ENCODE peak calls at places on chromosomes 3 and 15, in five cellular contexts. X is mammary epithelial cell, N is transverse colon, D is foreskin keratinocyte, P is psoas muscle. W is an unnamed sample.

GRCh38 chr3:39202094-39202493 is 9.7 kb upstream of the XIRP1 start:
- DNase-seq in X (no peak), N (no peak), D (no peak), P (no peak), W (no peak)

GRCh38 chr15:80906159-80906775 is 83.4 kb downstream of the MESD start:
- DNase-seq in X (no peak), N (no peak), D (no peak), P (peak; percentile 47), W (no peak)

GRCh38 chr15:79897701-79898113 is 893 bp upstream of the MTHFS start:
- DNase-seq in X (no peak), N (no peak), D (no peak), P (no peak), W (no peak)

GRCh38 chr15:85704720-85705119 is 90.0 kb downstream of the KLHL25 start:
- DNase-seq in X (no peak), N (no peak), D (no peak), P (no peak), W (no peak)

GRCh38 chr3:146148468-146148931 is 12.5 kb downstream of the PLOD2 start:
- DNase-seq in X (no peak), N (no peak), D (no peak), P (no peak), W (no peak)

GRCh38 chr3:157300091-157300490 is 136.6 kb upstream of the PTX3 start:
- DNase-seq in X (no peak), N (no peak), D (no peak), P (no peak), W (no peak)

GRCh38 chr3:167913218-167913902 is 177.8 kb downstream of the SERPINI1 start:
- DNase-seq in X (peak; percentile 12), N (no peak), D (peak; percentile 6), P (no peak), W (no peak)

GRCh38 chr3:59424268-59425010 is 374.6 kb upstream of the CFAP20DC start:
- DNase-seq in X (peak; percentile 92), N (no peak), D (peak; percentile 82), P (no peak), W (no peak)

GRCh38 chr3:20340324-20340928 is 154.4 kb upstream of the SGO1 start:
- DNase-seq in X (peak; percentile 56), N (peak; percentile 51), D (peak; percentile 18), P (peak; percentile 26), W (peak; percentile 7)

GRCh38 chr3:55630280-55630920 is 143.3 kb upstream of the WNT5A start:
- DNase-seq in X (no peak), N (peak; percentile 61), D (no peak), P (no peak), W (no peak)

GRCh38 chr3:48468329-48468731 is 21.8 kb downstream of the ATRIP start:
- DNase-seq in X (no peak), N (peak; percentile 66), D (no peak), P (no peak), W (no peak)

GRCh38 chr3:77147836-77148578 is 108.1 kb downstream of the ROBO2 start:
- DNase-seq in X (no peak), N (no peak), D (peak; percentile 8), P (no peak), W (no peak)

GRCh38 chr15:51580385-51580784 is 42.2 kb downstream of the DMXL2 start:
- DNase-seq in X (no peak), N (no peak), D (no peak), P (no peak), W (no peak)

GRCh38 chr3:122947621-122948202 is 79.9 kb downstream of the SEMA5B start:
- DNase-seq in X (no peak), N (no peak), D (no peak), P (no peak), W (no peak)

GRCh38 chr15:81189583-81190283 is 6.9 kb upstream of the IL16 start:
- DNase-seq in X (peak; percentile 63), N (peak; percentile 14), D (peak; percentile 10), P (peak; percentile 85), W (no peak)

GRCh38 chr15:69341356-69341755 is 42.6 kb downstream of the PAQR5 start:
- DNase-seq in X (peak; percentile 70), N (no peak), D (peak; percentile 53), P (no peak), W (no peak)

GRCh38 chr3:109081746-109082510 is 36.0 kb downstream of the MORC1 start:
- DNase-seq in X (peak; percentile 75), N (peak; percentile 14), D (peak; percentile 19), P (no peak), W (no peak)

GRCh38 chr3:183278479-183279088 is 25.5 kb downstream of the B3GNT5 start:
- DNase-seq in X (peak; percentile 89), N (no peak), D (no peak), P (no peak), W (no peak)

GRCh38 chr3:37639922-37640321 is 221.8 kb upstream of the CTDSPL start:
- DNase-seq in X (no peak), N (no peak), D (no peak), P (no peak), W (no peak)

GRCh38 chr3:39972508-39972907 is 163.1 kb downstream of the MYRIP start:
- DNase-seq in X (no peak), N (no peak), D (no peak), P (no peak), W (no peak)

GRCh38 chr3:182214406-182214805 is 502.7 kb downstream of the SOX2 start:
- DNase-seq in X (no peak), N (no peak), D (no peak), P (peak; percentile 12), W (no peak)

GRCh38 chr3:98733055-98733777 is 29.9 kb upstream of the ST3GAL6 start:
- DNase-seq in X (peak; percentile 28), N (peak; percentile 13), D (no peak), P (peak; percentile 32), W (no peak)

GRCh38 chr15:46304320-46304719 is 669.5 kb downstream of the SQOR start:
- DNase-seq in X (no peak), N (no peak), D (no peak), P (no peak), W (no peak)

GRCh38 chr3:138186216-138186615 is 885 bp upstream of the ARMC8 start:
- DNase-seq in X (peak; percentile 4), N (no peak), D (no peak), P (no peak), W (no peak)

GRCh38 chr15:84785053-84785452 is 32.1 kb upstream of the ALPK3 start:
- DNase-seq in X (no peak), N (no peak), D (no peak), P (no peak), W (no peak)

GRCh38 chr3:42290966-42291714 is 25.2 kb upstream of the CCK start:
- DNase-seq in X (no peak), N (no peak), D (no peak), P (no peak), W (no peak)

GRCh38 chr3:147398841-147399534 is 7.4 kb downstream of the ZIC4 start:
- DNase-seq in X (peak; percentile 24), N (no peak), D (no peak), P (no peak), W (no peak)

GRCh38 chr3:10263549-10264363 is 15.5 kb downstream of the TATDN2 start:
- DNase-seq in X (peak; percentile 18), N (peak; percentile 24), D (no peak), P (no peak), W (no peak)

GRCh38 chr15:77455696-77456293 is 35.1 kb downstream of the HMG20A start:
- DNase-seq in X (no peak), N (no peak), D (no peak), P (no peak), W (no peak)

GRCh38 chr15:68275165-68275746 is 2.3 kb upstream of the FEM1B start:
- DNase-seq in X (peak; percentile 76), N (no peak), D (no peak), P (no peak), W (no peak)
- H3K4me1 ChIP-seq in X (peaks cover 63% of the 10 kb centered on the region), N (peaks cover 24% of the 10 kb centered on the region), D (peaks cover 25% of the 10 kb centered on the region), P (peaks cover 50% of the 10 kb centered on the region), W (peaks cover 18% of the 10 kb centered on the region)

GRCh38 chr3:100802126-100802525 is 92.8 kb downstream of the TFG start:
- DNase-seq in X (no peak), N (no peak), D (no peak), P (no peak), W (no peak)

GRCh38 chr3:100797921-100798491 is 88.7 kb downstream of the TFG start:
- DNase-seq in X (no peak), N (no peak), D (no peak), P (no peak), W (no peak)

DNA sequence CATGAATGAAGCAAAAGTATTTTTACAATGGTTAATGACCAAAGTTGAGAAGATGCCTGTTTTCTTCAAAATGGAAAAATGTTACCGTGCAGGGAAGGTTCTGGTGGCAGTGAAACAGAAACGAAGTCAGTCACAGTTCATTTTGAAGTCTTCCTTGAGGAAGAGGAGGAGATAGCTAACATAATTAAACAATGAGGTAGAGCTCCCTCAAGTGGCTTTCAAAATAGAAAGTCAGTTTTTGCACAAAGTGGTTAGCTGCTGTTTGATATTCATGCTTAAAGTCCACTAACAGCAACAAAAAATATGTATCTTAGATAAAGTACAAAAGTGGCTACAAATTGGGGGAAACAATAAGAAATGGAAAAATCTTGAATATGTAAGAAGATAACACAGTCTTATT is 87.3 kb downstream of the TFG start:
- DNase-seq in X (peak; percentile 19), N (no peak), D (no peak), P (no peak), W (no peak)
- TF ChIP-seq CTCF in X (peak; percentile 45), N (no peak), D (peak; percentile 68), P (peak; percentile 37), W (peak; percentile 14)

DNA sequence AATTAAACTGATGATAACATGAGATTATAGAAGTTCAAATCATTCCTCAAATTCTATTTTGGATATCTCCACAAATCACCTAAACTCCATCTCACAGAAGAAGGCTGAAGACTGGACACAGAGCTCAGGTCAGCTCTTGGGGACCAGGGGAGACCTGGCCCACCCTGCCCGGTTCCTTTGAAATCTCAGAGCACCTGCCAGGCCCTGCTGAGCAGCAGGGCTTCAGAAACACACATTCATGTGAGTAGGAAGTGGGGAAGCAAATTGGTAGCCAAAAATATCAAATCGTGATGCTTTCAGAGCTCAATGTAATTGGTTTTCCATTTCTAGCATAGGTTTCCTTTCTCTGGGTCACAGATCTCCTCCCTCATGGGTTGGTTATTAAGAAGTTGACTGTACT is 76.2 kb downstream of the OCA2 start:
- DNase-seq in X (no peak), N (no peak), D (no peak), P (no peak), W (no peak)
- H3K27ac ChIP-seq in X (no peak overlapping the region), N (no peak overlapping the region), D (no peak overlapping the region), P (no peak overlapping the region), W (no peak overlapping the region)

GRCh38 chr15:74960995-74961588 is 4.5 kb upstream of the RPP25 start:
- DNase-seq in X (no peak), N (no peak), D (no peak), P (no peak), W (no peak)

GRCh38 chr15:74958908-74959642 is 2.5 kb upstream of the RPP25 start:
- DNase-seq in X (no peak), N (no peak), D (no peak), P (no peak), W (no peak)

GRCh38 chr15:74958320-74958907 is 1.8 kb upstream of the RPP25 start:
- DNase-seq in X (no peak), N (peak; percentile 87), D (no peak), P (peak; percentile 56), W (peak; percentile 32)

GRCh38 chr15:74960286-74960685 is 3.7 kb upstream of the RPP25 start:
- DNase-seq in X (no peak), N (no peak), D (no peak), P (no peak), W (no peak)

DNA sequence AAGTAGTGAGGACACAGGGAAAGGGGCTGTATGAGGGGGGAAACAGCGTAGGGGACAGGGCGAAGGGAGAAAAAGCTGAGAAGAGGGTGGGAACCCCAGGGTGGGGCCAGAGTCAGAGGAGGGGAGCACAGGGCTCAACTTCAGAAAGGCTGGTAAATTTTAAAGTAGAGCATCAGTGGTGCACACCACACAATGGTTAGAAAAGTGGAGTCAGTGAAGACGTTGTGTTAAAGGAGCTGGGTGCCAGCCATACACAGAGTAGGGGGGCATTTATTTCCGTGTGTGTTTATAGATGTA is 3.0 kb upstream of the RPP25 start:
- DNase-seq in X (no peak), N (no peak), D (no peak), P (no peak), W (no peak)
- H3K4me1 ChIP-seq in X (peaks cover 24% of the 10 kb centered on the region), N (peaks cover 49% of the 10 kb centered on the region), D (no peaks in the 10 kb centered on the region), P (peaks cover 29% of the 10 kb centered on the region), W (peaks cover 16% of the 10 kb centered on the region)

W was measured in thoracic aorta.